ENCODE peak calls at places on chromosomes 7 and 10, in six cellular contexts. C is Kasumi-1, T is RWPE1, K is NCI-H1105 treated with DMSO at 0.1 percent for 48 hours, A is foreskin keratinocyte, M is NCI-H345. I is an unnamed sample.

GRCh38 chr10:48478980-48479811 is 125.7 kb downstream of the ARHGAP22 start:
- DNase-seq in C (peak), T (no peak), K (no peak), A (no peak), M (no peak), I (no peak)

GRCh38 chr10:6164271-6165095 is 38.2 kb upstream of the PFKFB3 start:
- DNase-seq in C (no peak), T (no peak), K (no peak), A (no peak), M (no peak), I (no peak)

GRCh38 chr7:96833701-96834453 is 124.2 kb upstream of the SEM1 start:
- DNase-seq in C (no peak), T (no peak), K (no peak), A (no peak), M (no peak), I (no peak)

GRCh38 chr7:106329408-106329807 is 44.6 kb upstream of the NAMPT start:
- DNase-seq in C (no peak), T (no peak), K (no peak), A (no peak), M (no peak), I (no peak)

GRCh38 chr7:16347461-16348192 is 73.7 kb downstream of the CRPPA start:
- DNase-seq in C (peak), T (no peak), K (no peak), A (no peak), M (no peak), I (no peak)

GRCh38 chr7:116083791-116084190 is 53.2 kb upstream of the TFEC start:
- DNase-seq in C (no peak), T (no peak), K (no peak), A (no peak), M (no peak), I (no peak)

GRCh38 chr10:100728928-100729876 is 16.2 kb upstream of the PAX2 start:
- DNase-seq in C (peak), T (no peak), K (peak), A (no peak), M (no peak), I (no peak)

GRCh38 chr7:139231513-139232376 is 708 bp downstream of the UBN2 start:
- DNase-seq in C (peak), T (peak), K (peak), A (no peak), M (peak), I (no peak)

GRCh38 chr7:130957140-130957513 is 223.1 kb upstream of the KLF14 start:
- DNase-seq in C (no peak), T (no peak), K (no peak), A (no peak), M (no peak), I (no peak)

GRCh38 chr7:155816192-155816508 is 3.9 kb upstream of the SHH start:
- DNase-seq in C (no peak), T (no peak), K (no peak), A (no peak), M (no peak), I (no peak)